ENCODE peak calls at places on chromosomes 7 and 10, in nine cellular contexts. J is activated CD8-positive, alpha-beta T cell treated with anti-CD3 and anti-CD28 coated beads for 36 hours; Q is fibroblast of the aortic adventitia; C is AG10803; E is astrocyte of the cerebellum; R is stomach; I is tibial nerve; L is testis; N is dorsolateral prefrontal cortex. V is an unnamed sample.

GRCh38 chr10:110820321-110820814 is 51.4 kb upstream of the PDCD4 start:
- DNase-seq in C (peak; percentile 67), I (no peak), E (no peak), N (peak; percentile 62), L (peak; percentile 53), R (no peak), Q (peak; percentile 59), J (no peak), V (no peak)

GRCh38 chr10:49279015-49279880 is 19.7 kb upstream of the C10orf71 start:
- DNase-seq in E (no peak), C (no peak), Q (no peak), L (no peak), R (peak; percentile 10), I (no peak), N (no peak), J (no peak), V (no peak)

GRCh38 chr10:127012769-127013152 is 107.5 kb downstream of the DOCK1 start:
- DNase-seq in R (peak; percentile 94), N (no peak), I (no peak), Q (no peak), J (no peak), L (peak; percentile 8), E (no peak), C (no peak), V (no peak)

GRCh38 chr10:100912013-100912608 is 652 bp upstream of the SLF2 start:
- DNase-seq in E (no peak), L (peak; percentile 37), Q (peak; percentile 51), J (no peak), C (peak; percentile 14), R (no peak), I (no peak), N (no peak), V (no peak)

GRCh38 chr7:39709768-39710291 is 86.5 kb downstream of the RALA start:
- DNase-seq in C (peak; percentile 92), N (no peak), Q (peak; percentile 95), E (peak; percentile 11), I (no peak), R (no peak), J (no peak), L (peak; percentile 66), V (no peak)

GRCh38 chr7:126979722-126980121 is 273.0 kb downstream of the GRM8 start:
- DNase-seq in L (no peak), I (no peak), R (no peak), J (no peak), N (no peak), E (no peak), Q (no peak), C (no peak), V (peak; percentile 80)

GRCh38 chr10:132558516-132559413 is 21.2 kb downstream of the INPP5A start:
- DNase-seq in R (no peak), E (no peak), C (no peak), L (no peak), J (no peak), Q (no peak), N (no peak), I (no peak), V (no peak)

GRCh38 chr10:20694296-20694695 is 202.8 kb downstream of the NEBL start:
- DNase-seq in Q (no peak), L (no peak), J (no peak), R (no peak), N (no peak), I (no peak), C (no peak), E (no peak), V (no peak)

GRCh38 chr10:31584098-31584631 is 265.1 kb downstream of the ZEB1 start:
- DNase-seq in E (no peak), C (no peak), Q (peak; percentile 22), R (no peak), N (no peak), J (no peak), I (no peak), L (no peak), V (no peak)

GRCh38 chr7:5380350-5381210 is 43.1 kb downstream of the TNRC18 start:
- DNase-seq in I (no peak), L (no peak), E (no peak), Q (no peak), J (no peak), C (no peak), N (no peak), R (no peak), V (no peak)

GRCh38 chr10:27844223-27844622 is 98.6 kb upstream of the MKX start:
- DNase-seq in N (no peak), C (no peak), Q (no peak), R (no peak), I (no peak), L (no peak), J (no peak), E (no peak), V (peak; percentile 50)

GRCh38 chr10:113666682-113667252 is 2.9 kb upstream of the NRAP start:
- DNase-seq in N (no peak), E (no peak), C (peak; percentile 24), I (no peak), Q (peak; percentile 37), L (no peak), J (peak; percentile 71), R (no peak), V (peak; percentile 88)

GRCh38 chr7:123674399-123675091 is 18.9 kb downstream of the LMOD2 start:
- DNase-seq in E (no peak), C (peak; percentile 79), J (no peak), L (no peak), R (no peak), N (no peak), I (no peak), Q (peak; percentile 62), V (no peak)

GRCh38 chr10:103499881-103500280 is 6.4 kb downstream of the NEURL1 start:
- DNase-seq in N (no peak), R (no peak), J (no peak), E (no peak), C (no peak), I (no peak), Q (no peak), L (no peak), V (no peak)

GRCh38 chr10:78231327-78231726 is 197.7 kb downstream of the RPS24 start:
- DNase-seq in R (no peak), J (no peak), L (no peak), C (no peak), E (no peak), I (no peak), Q (no peak), N (no peak), V (no peak)

GRCh38 chr10:78236416-78237015 is 202.9 kb downstream of the RPS24 start:
- DNase-seq in L (no peak), R (no peak), C (no peak), J (no peak), E (no peak), Q (no peak), I (no peak), N (no peak), V (no peak)

GRCh38 chr10:78229950-78230675 is 196.4 kb downstream of the RPS24 start:
- DNase-seq in N (no peak), I (no peak), E (no peak), J (no peak), R (no peak), Q (no peak), C (no peak), L (no peak), V (no peak)

GRCh38 chr10:78231930-78232329 is 198.3 kb downstream of the RPS24 start:
- DNase-seq in C (peak; percentile 48), I (no peak), E (no peak), Q (peak; percentile 53), R (no peak), N (no peak), J (no peak), L (peak; percentile 65), V (peak; percentile 32)
- TF ChIP-seq CTCF in C (peak; percentile 54), I (no peak), E (peak; percentile 13), Q (peak; percentile 43), R (no peak), N (no peak), J (no peak), L (peak; percentile 39), V (peak; percentile 18)

GRCh38 chr10:63862860-63863259 is 341.7 kb downstream of the REEP3 start:
- DNase-seq in Q (no peak), J (no peak), I (no peak), N (no peak), L (no peak), R (no peak), C (no peak), E (no peak), V (no peak)

GRCh38 chr10:63866075-63866746 is 345.0 kb downstream of the REEP3 start:
- DNase-seq in L (peak; percentile 61), C (peak; percentile 56), E (peak; percentile 19), N (peak; percentile 62), Q (peak; percentile 61), R (peak; percentile 43), I (no peak), J (peak; percentile 52), V (peak; percentile 69)

GRCh38 chr10:63865210-63865609 is 344.0 kb downstream of the REEP3 start:
- DNase-seq in Q (no peak), E (no peak), C (no peak), R (no peak), N (no peak), I (no peak), L (no peak), J (no peak), V (no peak)

GRCh38 chr10:63866747-63867140 is 345.5 kb downstream of the REEP3 start:
- DNase-seq in E (peak; percentile 6), C (no peak), N (no peak), L (no peak), R (no peak), J (no peak), I (no peak), Q (peak; percentile 9), V (peak; percentile 34)
- TF ChIP-seq CTCF in E (no peak), C (no peak), N (no peak), L (no peak), R (no peak), J (peak; percentile 69), I (no peak), Q (no peak), V (peak; percentile 25)

DNA sequence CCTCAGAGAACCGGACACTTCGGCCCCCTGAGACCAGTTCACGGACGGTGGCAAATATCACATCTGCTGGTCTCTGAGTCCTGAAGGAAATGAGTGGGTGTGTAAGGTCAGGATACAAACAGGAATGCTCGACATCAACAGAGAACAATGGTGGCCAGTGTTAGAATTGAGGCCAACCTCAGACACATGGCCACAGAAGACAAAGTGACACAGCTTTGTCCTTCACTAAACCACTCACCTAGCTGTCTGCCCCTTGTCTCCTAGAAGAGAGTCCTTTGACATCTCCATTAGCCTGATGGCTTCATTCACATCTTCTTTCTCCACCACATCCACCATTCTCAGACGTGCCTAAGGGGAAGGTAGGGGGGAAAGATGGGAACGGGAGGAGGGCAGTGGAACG is 4.3 kb downstream of the COPS6 start:
- DNase-seq in N (no peak), R (no peak), E (no peak), C (no peak), Q (no peak), I (no peak), J (no peak), L (peak; percentile 36), V (no peak)
- TF ChIP-seq CTCF in N (no peak), R (no peak), E (no peak), C (no peak), Q (no peak), I (no peak), J (no peak), L (no peak), V (no peak)

DNA sequence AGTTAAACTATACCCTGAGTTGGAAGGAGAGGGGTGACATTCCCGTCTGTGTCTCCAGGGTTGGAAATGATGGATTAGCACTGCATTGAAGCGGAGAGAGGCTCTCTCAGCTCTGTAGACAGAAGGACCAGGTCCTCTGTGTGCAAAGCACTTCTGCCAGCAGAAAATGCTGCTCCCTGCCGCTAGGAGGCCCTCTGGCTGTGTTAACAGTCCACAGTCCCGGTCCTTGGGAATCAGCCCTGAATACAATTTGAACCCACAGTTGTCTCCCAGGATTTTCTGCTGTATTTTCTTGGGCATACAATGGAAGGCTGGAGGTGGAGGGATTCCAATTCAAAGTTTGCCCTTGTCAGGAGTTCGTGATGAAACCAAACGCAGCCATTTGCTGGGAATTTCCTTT is 205.1 kb downstream of the GLRX3 start:
- DNase-seq in J (peak; percentile 24), N (no peak), Q (no peak), R (no peak), L (peak; percentile 60), C (no peak), I (no peak), E (no peak), V (peak; percentile 51)
- TF ChIP-seq CTCF in J (peak; percentile 44), N (peak; percentile 38), Q (no peak), R (no peak), L (no peak), C (no peak), I (no peak), E (no peak), V (peak; percentile 97)